ENCODE peak calls at places on chromosomes 11 and 22, in five cellular contexts. One of them, this sample, is unnamed.

GRCh38 chr11:95920460-95921105 is 3.3 kb downstream of the MTMR2 start:
- DNase-seq in esophagus squamous epithelium: no peak
- DNase-seq in Caco-2: no peak
- DNase-seq in mucosa of descending colon: no peak
- DNase-seq in thoracic aorta: no peak
- DNase-seq in this sample: no peak

GRCh38 chr11:125903753-125904659 is at the start of gene DDX25:
- DNase-seq in mucosa of descending colon: no peak
- DNase-seq in thoracic aorta: no peak
- DNase-seq in Caco-2: no peak
- DNase-seq in esophagus squamous epithelium: no peak
- DNase-seq in this sample: peak

GRCh38 chr11:111200010-111200534 is 45.5 kb upstream of the POU2AF2 start:
- DNase-seq in Caco-2: no peak
- DNase-seq in esophagus squamous epithelium: no peak
- DNase-seq in mucosa of descending colon: no peak
- DNase-seq in thoracic aorta: no peak
- DNase-seq in this sample: no peak

GRCh38 chr11:109320595-109320994 is 101.4 kb upstream of the C11orf87 start:
- DNase-seq in Caco-2: peak
- DNase-seq in thoracic aorta: no peak
- DNase-seq in mucosa of descending colon: no peak
- DNase-seq in esophagus squamous epithelium: no peak
- DNase-seq in this sample: no peak

GRCh38 chr11:112614605-112615004 is 346.6 kb upstream of the NCAM1 start:
- DNase-seq in mucosa of descending colon: no peak
- DNase-seq in Caco-2: no peak
- DNase-seq in thoracic aorta: no peak
- DNase-seq in esophagus squamous epithelium: no peak
- DNase-seq in this sample: no peak

GRCh38 chr11:86978247-86978646 is 23.1 kb upstream of the FZD4 start:
- DNase-seq in esophagus squamous epithelium: no peak
- DNase-seq in mucosa of descending colon: no peak
- DNase-seq in thoracic aorta: no peak
- DNase-seq in Caco-2: no peak
- DNase-seq in this sample: no peak

GRCh38 chr11:18750944-18751343 is 25.0 kb upstream of the IGSF22 start:
- DNase-seq in thoracic aorta: no peak
- DNase-seq in mucosa of descending colon: no peak
- DNase-seq in esophagus squamous epithelium: no peak
- DNase-seq in Caco-2: no peak
- DNase-seq in this sample: no peak

GRCh38 chr11:6599884-6600390 is 3.5 kb downstream of the RRP8 start:
- DNase-seq in thoracic aorta: no peak
- DNase-seq in Caco-2: no peak
- DNase-seq in esophagus squamous epithelium: no peak
- DNase-seq in mucosa of descending colon: no peak
- DNase-seq in this sample: no peak

GRCh38 chr11:119282495-119282894 is 34.4 kb downstream of the MCAM start:
- DNase-seq in esophagus squamous epithelium: no peak
- DNase-seq in mucosa of descending colon: no peak
- DNase-seq in thoracic aorta: no peak
- DNase-seq in Caco-2: no peak
- DNase-seq in this sample: no peak

GRCh38 chr11:19191530-19192169 is 10.1 kb downstream of the CSRP3 start:
- DNase-seq in Caco-2: peak
- DNase-seq in esophagus squamous epithelium: no peak
- DNase-seq in thoracic aorta: no peak
- DNase-seq in mucosa of descending colon: no peak
- DNase-seq in this sample: no peak

GRCh38 chr11:35272391-35272821 is 133.4 kb downstream of the CD44 start:
- DNase-seq in Caco-2: no peak
- DNase-seq in mucosa of descending colon: no peak
- DNase-seq in thoracic aorta: no peak
- DNase-seq in esophagus squamous epithelium: no peak
- DNase-seq in this sample: no peak

GRCh38 chr22:37996079-37996478 is 11.7 kb upstream of the SOX10 start:
- DNase-seq in thoracic aorta: no peak
- DNase-seq in mucosa of descending colon: no peak
- DNase-seq in esophagus squamous epithelium: no peak
- DNase-seq in Caco-2: no peak
- DNase-seq in this sample: no peak

GRCh38 chr22:37998543-37998942 is 14.2 kb upstream of the SOX10 start:
- DNase-seq in mucosa of descending colon: no peak
- DNase-seq in Caco-2: no peak
- DNase-seq in thoracic aorta: no peak
- DNase-seq in esophagus squamous epithelium: no peak
- DNase-seq in this sample: no peak

GRCh38 chr22:37996515-37997246 is 12.3 kb upstream of the SOX10 start:
- DNase-seq in esophagus squamous epithelium: no peak
- DNase-seq in mucosa of descending colon: no peak
- DNase-seq in Caco-2: no peak
- DNase-seq in thoracic aorta: no peak
- DNase-seq in this sample: no peak

GRCh38 chr22:37999236-37999635 is 14.9 kb upstream of the SOX10 start:
- DNase-seq in mucosa of descending colon: no peak
- DNase-seq in esophagus squamous epithelium: no peak
- DNase-seq in Caco-2: no peak
- DNase-seq in thoracic aorta: no peak
- DNase-seq in this sample: no peak

DNA sequence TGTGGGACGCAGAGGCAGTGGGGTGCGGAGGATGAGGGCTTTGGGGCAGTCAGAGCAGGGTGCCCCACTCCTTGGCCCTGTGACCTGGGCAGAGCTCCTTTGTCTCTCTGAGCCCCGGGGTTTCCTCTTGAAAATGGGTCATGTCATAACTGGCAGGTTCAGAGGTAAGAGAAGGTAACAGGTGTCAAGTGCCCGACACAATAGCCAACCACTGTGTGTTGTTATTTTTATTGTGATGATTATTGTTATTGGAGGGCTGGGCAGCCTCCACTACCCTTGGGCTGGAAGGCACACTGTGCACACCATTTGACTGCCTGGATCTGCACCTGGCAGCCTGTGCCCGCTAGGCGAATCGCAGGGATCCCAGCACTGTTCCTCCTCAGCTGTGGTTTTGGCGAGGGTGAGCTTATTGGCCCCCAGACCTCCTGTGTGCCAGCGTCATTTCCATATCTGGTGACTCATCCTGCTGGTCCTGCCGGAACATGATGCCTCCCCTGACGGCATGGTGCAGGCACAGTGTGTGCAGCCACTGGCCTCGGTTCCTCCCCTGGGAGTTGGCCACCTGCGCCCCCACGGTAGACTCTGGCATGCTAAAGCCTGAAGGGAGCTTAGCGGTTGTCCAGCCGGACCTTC is 15.4 kb upstream of the SOX10 start:
- DNase-seq in Caco-2: no peak
- DNase-seq in mucosa of descending colon: no peak
- DNase-seq in thoracic aorta: peak
- DNase-seq in esophagus squamous epithelium: no peak
- DNase-seq in this sample: no peak
- TF ChIP-seq CTCF in Caco-2: no peak
- TF ChIP-seq CTCF in mucosa of descending colon: no peak
- TF ChIP-seq CTCF in thoracic aorta: no peak
- TF ChIP-seq CTCF in esophagus squamous epithelium: no peak
- TF ChIP-seq CTCF in this sample: no peak

GRCh38 chr11:67251841-67252240 is 14.4 kb upstream of the GRK2 start:
- DNase-seq in esophagus squamous epithelium: no peak
- DNase-seq in mucosa of descending colon: no peak
- DNase-seq in thoracic aorta: no peak
- DNase-seq in Caco-2: no peak
- DNase-seq in this sample: no peak

GRCh38 chr11:67254768-67255167 is 11.5 kb upstream of the GRK2 start:
- DNase-seq in mucosa of descending colon: no peak
- DNase-seq in thoracic aorta: no peak
- DNase-seq in Caco-2: no peak
- DNase-seq in esophagus squamous epithelium: no peak
- DNase-seq in this sample: no peak

GRCh38 chr11:67250059-67251043 is 15.9 kb upstream of the GRK2 start:
- DNase-seq in Caco-2: no peak
- DNase-seq in mucosa of descending colon: no peak
- DNase-seq in esophagus squamous epithelium: no peak
- DNase-seq in thoracic aorta: no peak
- DNase-seq in this sample: no peak

GRCh38 chr11:67253872-67254624 is 12.2 kb upstream of the GRK2 start:
- DNase-seq in mucosa of descending colon: no peak
- DNase-seq in thoracic aorta: no peak
- DNase-seq in esophagus squamous epithelium: no peak
- DNase-seq in Caco-2: no peak
- DNase-seq in this sample: peak

GRCh38 chr11:67252831-67253239 is 13.4 kb upstream of the GRK2 start:
- DNase-seq in Caco-2: peak
- DNase-seq in mucosa of descending colon: no peak
- DNase-seq in thoracic aorta: no peak
- DNase-seq in esophagus squamous epithelium: no peak
- DNase-seq in this sample: no peak
- TF ChIP-seq CTCF in Caco-2: peak
- TF ChIP-seq CTCF in mucosa of descending colon: no peak
- TF ChIP-seq CTCF in thoracic aorta: no peak
- TF ChIP-seq CTCF in esophagus squamous epithelium: peak
- TF ChIP-seq CTCF in this sample: peak

GRCh38 chr11:62423012-62423411 is 4.2 kb downstream of the SCGB1A1 start:
- DNase-seq in mucosa of descending colon: no peak
- DNase-seq in esophagus squamous epithelium: no peak
- DNase-seq in thoracic aorta: no peak
- DNase-seq in Caco-2: no peak
- DNase-seq in this sample: no peak
- TF ChIP-seq CTCF in mucosa of descending colon: no peak
- TF ChIP-seq CTCF in esophagus squamous epithelium: no peak
- TF ChIP-seq CTCF in thoracic aorta: no peak
- TF ChIP-seq CTCF in Caco-2: no peak
- TF ChIP-seq CTCF in this sample: no peak

DNA sequence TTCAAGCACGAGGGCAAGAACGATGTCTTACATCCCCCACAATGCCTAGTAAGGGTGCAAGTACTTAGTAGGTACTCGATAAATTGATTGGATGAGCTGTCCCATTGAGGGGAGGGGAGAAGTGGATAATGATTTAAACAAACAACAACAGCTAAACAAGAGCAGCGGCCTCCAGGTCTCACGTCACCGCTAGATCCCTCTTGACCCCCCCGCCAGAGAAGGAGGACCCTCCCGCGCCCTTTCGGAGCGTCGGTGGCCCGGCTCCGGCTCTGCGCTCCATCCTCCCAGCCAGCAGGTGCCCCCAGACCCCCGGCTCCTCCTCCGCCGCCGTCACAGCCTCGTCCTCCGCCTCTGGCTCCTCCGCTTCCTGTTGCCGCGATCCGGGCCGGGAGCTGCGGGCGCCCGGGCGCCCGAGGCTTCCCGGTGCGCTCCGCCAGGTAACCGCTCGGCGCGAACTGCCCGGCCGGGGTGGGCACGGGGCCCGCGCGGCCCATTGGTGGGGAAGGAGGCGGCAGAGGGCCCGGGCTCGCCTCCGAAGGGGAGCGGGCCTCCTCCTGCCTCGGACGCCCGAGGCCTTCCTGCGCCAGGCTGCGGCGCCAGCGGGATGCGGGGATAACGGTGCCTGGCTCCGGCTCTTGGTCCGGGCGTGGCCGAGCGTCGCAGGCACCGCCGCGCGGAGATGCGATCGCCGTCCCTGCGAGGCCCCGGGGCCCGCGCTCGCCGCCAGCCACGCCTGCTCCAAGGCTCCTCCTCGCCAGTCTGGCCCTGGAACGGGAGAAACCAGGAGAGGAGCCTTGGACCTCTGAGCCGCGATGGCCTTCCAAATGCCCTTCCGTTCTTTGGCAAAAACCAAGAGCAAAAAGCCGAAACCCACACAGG is at the start of gene TLCD5:
- DNase-seq in Caco-2: peak
- DNase-seq in mucosa of descending colon: peak
- DNase-seq in thoracic aorta: no peak
- DNase-seq in esophagus squamous epithelium: no peak
- DNase-seq in this sample: peak
- TF ChIP-seq CTCF in Caco-2: no peak
- TF ChIP-seq CTCF in mucosa of descending colon: no peak
- TF ChIP-seq CTCF in thoracic aorta: no peak
- TF ChIP-seq CTCF in esophagus squamous epithelium: no peak
- TF ChIP-seq CTCF in this sample: no peak

GRCh38 chr11:27204527-27204926 is 158.5 kb downstream of the CCDC34 start:
- DNase-seq in thoracic aorta: no peak
- DNase-seq in esophagus squamous epithelium: no peak
- DNase-seq in Caco-2: peak
- DNase-seq in mucosa of descending colon: no peak
- DNase-seq in this sample: no peak
- TF ChIP-seq CTCF in thoracic aorta: no peak
- TF ChIP-seq CTCF in esophagus squamous epithelium: peak
- TF ChIP-seq CTCF in Caco-2: no peak
- TF ChIP-seq CTCF in mucosa of descending colon: peak
- TF ChIP-seq CTCF in this sample: peak

GRCh38 chr11:16883179-16883578 is 131.0 kb downstream of the PLEKHA7 start:
- DNase-seq in thoracic aorta: no peak
- DNase-seq in mucosa of descending colon: no peak
- DNase-seq in esophagus squamous epithelium: no peak
- DNase-seq in Caco-2: peak
- DNase-seq in this sample: no peak
- TF ChIP-seq CTCF in thoracic aorta: no peak
- TF ChIP-seq CTCF in mucosa of descending colon: no peak
- TF ChIP-seq CTCF in esophagus squamous epithelium: peak
- TF ChIP-seq CTCF in Caco-2: no peak
- TF ChIP-seq CTCF in this sample: no peak

GRCh38 chr11:121927789-121928188 is 188.2 kb downstream of the BLID start:
- DNase-seq in thoracic aorta: no peak
- DNase-seq in esophagus squamous epithelium: no peak
- DNase-seq in Caco-2: no peak
- DNase-seq in mucosa of descending colon: no peak
- DNase-seq in this sample: no peak

GRCh38 chr11:121929581-121929980 is 186.4 kb downstream of the BLID start:
- DNase-seq in Caco-2: no peak
- DNase-seq in thoracic aorta: no peak
- DNase-seq in esophagus squamous epithelium: no peak
- DNase-seq in mucosa of descending colon: no peak
- DNase-seq in this sample: no peak

GRCh38 chr11:121930004-121930965 is 185.7 kb downstream of the BLID start:
- DNase-seq in esophagus squamous epithelium: no peak
- DNase-seq in Caco-2: no peak
- DNase-seq in mucosa of descending colon: no peak
- DNase-seq in thoracic aorta: no peak
- DNase-seq in this sample: no peak

GRCh38 chr11:121928597-121929580 is 187.1 kb downstream of the BLID start:
- DNase-seq in mucosa of descending colon: no peak
- DNase-seq in Caco-2: no peak
- DNase-seq in esophagus squamous epithelium: no peak
- DNase-seq in thoracic aorta: no peak
- DNase-seq in this sample: no peak

DNA sequence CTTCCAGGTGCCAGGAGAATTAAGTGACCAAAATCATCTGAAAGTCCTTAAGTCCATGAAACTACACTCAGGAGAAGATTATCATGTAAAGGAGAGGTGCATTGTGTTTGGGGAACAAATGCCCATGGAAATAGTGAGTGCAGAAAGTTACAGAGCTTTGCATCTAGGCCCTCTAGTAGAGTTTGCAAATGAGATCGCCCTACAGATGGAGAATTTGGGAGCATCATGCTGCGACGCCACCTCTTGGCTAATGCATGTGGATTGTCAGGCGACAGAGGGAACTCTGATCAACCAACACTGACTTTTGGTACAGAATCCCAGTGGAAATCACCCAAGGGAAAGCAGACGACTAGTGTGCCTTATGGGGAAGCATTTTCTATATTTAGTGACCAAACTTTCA is 188.7 kb downstream of the BLID start:
- DNase-seq in esophagus squamous epithelium: no peak
- DNase-seq in mucosa of descending colon: no peak
- DNase-seq in Caco-2: no peak
- DNase-seq in thoracic aorta: no peak
- DNase-seq in this sample: no peak
- TF ChIP-seq CTCF in esophagus squamous epithelium: no peak
- TF ChIP-seq CTCF in mucosa of descending colon: no peak
- TF ChIP-seq CTCF in Caco-2: no peak
- TF ChIP-seq CTCF in thoracic aorta: no peak
- TF ChIP-seq CTCF in this sample: no peak

GRCh38 chr22:41535244-41535643 is 9.0 kb downstream of the POLR3H start:
- DNase-seq in esophagus squamous epithelium: no peak
- DNase-seq in thoracic aorta: no peak
- DNase-seq in mucosa of descending colon: no peak
- DNase-seq in Caco-2: peak
- DNase-seq in this sample: no peak
- TF ChIP-seq CTCF in esophagus squamous epithelium: no peak
- TF ChIP-seq CTCF in thoracic aorta: no peak
- TF ChIP-seq CTCF in mucosa of descending colon: no peak
- TF ChIP-seq CTCF in Caco-2: no peak
- TF ChIP-seq CTCF in this sample: peak

This sample was measured in type B pancreatic cell.